ENCODE peak calls at places on chromosomes 16 and 17, in nine cellular contexts. J is amniotic stem cell; D is midbrain; H is fibroblast of pulmonary artery; T is effector memory CD4-positive, alpha-beta T cell; N is HCT116; X is NCI-H82; L is endothelial cell; E is HS-27A. C is an unnamed sample.

GRCh38 chr16:13101828-13102227 is 200.4 kb downstream of the SHISA9 start:
- DNase-seq in J (no peak), D (no peak), H (no peak), T (no peak), N (no peak), X (no peak), L (no peak), E (no peak), C (no peak)

GRCh38 chr17:76384222-76384986 is at the start of gene SPHK1:
- DNase-seq in J (peak; percentile 45), D (peak; percentile 26), H (peak; percentile 83), T (peak; percentile 19), N (peak; percentile 51), X (peak; percentile 68), L (peak; percentile 78), E (no peak), C (peak; percentile 90)

GRCh38 chr17:57445772-57446472 is 189.6 kb downstream of the MSI2 start:
- DNase-seq in J (no peak), D (no peak), H (no peak), T (no peak), N (no peak), X (no peak), L (no peak), E (no peak), C (no peak)

GRCh38 chr17:18008496-18009268 is 30.3 kb downstream of the ATPAF2 start:
- DNase-seq in J (peak; percentile 19), D (no peak), H (no peak), T (no peak), N (no peak), X (no peak), L (no peak), E (peak; percentile 92), C (no peak)

GRCh38 chr17:549197-550040 is 165.2 kb downstream of the VPS53 start:
- DNase-seq in J (no peak), D (no peak), H (no peak), T (no peak), N (no peak), X (no peak), L (no peak), E (peak; percentile 64), C (no peak)

GRCh38 chr16:49969356-49970030 is 55.5 kb upstream of the CNEP1R1 start:
- DNase-seq in J (no peak), D (no peak), H (peak; percentile 17), T (no peak), N (no peak), X (no peak), L (no peak), E (no peak), C (no peak)

GRCh38 chr17:69539781-69540319 is 125.4 kb downstream of the MAP2K6 start:
- DNase-seq in J (peak; percentile 29), D (no peak), H (peak; percentile 91), T (no peak), N (no peak), X (no peak), L (no peak), E (no peak), C (no peak)

GRCh38 chr17:13888043-13888442 is 181.3 kb upstream of the COX10 start:
- DNase-seq in J (no peak), D (no peak), H (peak; percentile 17), T (no peak), N (no peak), X (peak; percentile 49), L (no peak), E (no peak), C (peak; percentile 78)

GRCh38 chr17:49439673-49440571 is 25.2 kb upstream of the PHB1 start:
- DNase-seq in J (no peak), D (no peak), H (no peak), T (no peak), N (no peak), X (no peak), L (no peak), E (no peak), C (no peak)

GRCh38 chr17:3659541-3660111 is 8.8 kb downstream of the TAX1BP3 start:
- DNase-seq in J (peak; percentile 47), D (peak; percentile 14), H (peak; percentile 87), T (no peak), N (no peak), X (no peak), L (no peak), E (peak; percentile 22), C (peak; percentile 86)

GRCh38 chr17:2084766-2085647 is 30.1 kb downstream of the HIC1 start:
- DNase-seq in J (no peak), D (no peak), H (peak; percentile 93), T (no peak), N (no peak), X (peak; percentile 31), L (no peak), E (no peak), C (no peak)

GRCh38 chr17:77756028-77756427 is 202.5 kb upstream of the TNRC6C start:
- DNase-seq in J (no peak), D (no peak), H (no peak), T (no peak), N (no peak), X (no peak), L (no peak), E (no peak), C (no peak)

GRCh38 chr17:18374216-18374615 is 3.4 kb upstream of the EVPLL start:
- DNase-seq in J (no peak), D (no peak), H (no peak), T (no peak), N (no peak), X (no peak), L (no peak), E (no peak), C (no peak)

GRCh38 chr16:62225675-62226074 is 189.4 kb upstream of the CDH8 start:
- DNase-seq in J (no peak), D (peak; percentile 77), H (peak; percentile 9), T (no peak), N (no peak), X (peak; percentile 88), L (peak; percentile 64), E (peak; percentile 69), C (no peak)

GRCh38 chr17:7250655-7251329 is 742 bp downstream of the CTDNEP1 start:
- DNase-seq in J (no peak), D (no peak), H (peak; percentile 25), T (no peak), N (no peak), X (no peak), L (no peak), E (no peak), C (no peak)

GRCh38 chr17:62644487-62645173 is 17.2 kb downstream of the MRC2 start:
- DNase-seq in J (no peak), D (no peak), H (no peak), T (no peak), N (no peak), X (peak; percentile 83), L (no peak), E (no peak), C (no peak)

GRCh38 chr16:15899538-15900100 is 11.2 kb upstream of the CEP20 start:
- DNase-seq in J (peak; percentile 17), D (no peak), H (peak; percentile 54), T (no peak), N (peak; percentile 99), X (no peak), L (no peak), E (peak; percentile 74), C (no peak)

GRCh38 chr16:68079616-68080344 is 5.4 kb upstream of the NFATC3 start:
- DNase-seq in J (no peak), D (peak; percentile 24), H (peak; percentile 62), T (peak; percentile 57), N (no peak), X (no peak), L (peak; percentile 37), E (no peak), C (peak; percentile 89)

GRCh38 chr16:13343981-13344380 is 442.6 kb downstream of the SHISA9 start:
- DNase-seq in J (no peak), D (no peak), H (no peak), T (no peak), N (no peak), X (no peak), L (no peak), E (no peak), C (no peak)

GRCh38 chr16:66650707-66651473 is 45.7 kb downstream of the CMTM4 start:
- DNase-seq in J (peak; percentile 57), D (peak; percentile 92), H (peak; percentile 87), T (peak; percentile 42), N (peak; percentile 60), X (peak; percentile 88), L (peak; percentile 85), E (peak; percentile 19), C (peak; percentile 86)

GRCh38 chr17:79952265-79952877 is 83.3 kb downstream of the TBC1D16 start:
- DNase-seq in J (no peak), D (no peak), H (no peak), T (no peak), N (no peak), X (no peak), L (no peak), E (no peak), C (peak; percentile 73)

GRCh38 chr17:82366749-82367148 is 4.8 kb upstream of the UTS2R start:
- DNase-seq in J (no peak), D (no peak), H (no peak), T (no peak), N (no peak), X (no peak), L (no peak), E (no peak), C (no peak)

GRCh38 chr17:19237389-19238166 is 412 bp downstream of the EPN2 start:
- DNase-seq in J (no peak), D (no peak), H (no peak), T (peak; percentile 2), N (no peak), X (peak; percentile 62), L (peak; percentile 37), E (no peak), C (peak; percentile 74)

GRCh38 chr17:76276461-76277299 is 11.5 kb downstream of the UBALD2 start:
- DNase-seq in J (no peak), D (no peak), H (no peak), T (no peak), N (no peak), X (no peak), L (no peak), E (no peak), C (no peak)

C was measured in cardiac septum.